ENCODE peak calls at places on chromosomes 13 and 19, in eight cellular contexts. One of them, this sample, is unnamed.

GRCh38 chr13:25752957-25753540 is 298.8 kb downstream of the SHISA2 start:
- DNase-seq in caudate nucleus: no peak
- DNase-seq in HS-27A: no peak
- DNase-seq in psoas muscle: peak; percentile 67
- DNase-seq in anterior cingulate cortex: no peak
- DNase-seq in EH: peak; percentile 63
- DNase-seq in activated T-helper 2 cell treated with anti-CD3 and anti-CD28 coated beads, Interferon-gamma antibody, Interleukin-2, Interleukin-4, amounts not matched to agents 10 μg/mL and 5 μg/mL and 100 μg/mL, durations not matched to agents 14 hours and 24 hours and 36 hours: no peak
- DNase-seq in tibial artery: peak; percentile 75
- DNase-seq in this sample: no peak

GRCh38 chr13:34037636-34038325 is 219.8 kb downstream of the RFC3 start:
- DNase-seq in caudate nucleus: no peak
- DNase-seq in HS-27A: no peak
- DNase-seq in psoas muscle: no peak
- DNase-seq in anterior cingulate cortex: no peak
- DNase-seq in EH: peak; percentile 32
- DNase-seq in activated T-helper 2 cell treated with anti-CD3 and anti-CD28 coated beads, Interferon-gamma antibody, Interleukin-2, Interleukin-4, amounts not matched to agents 10 μg/mL and 5 μg/mL and 100 μg/mL, durations not matched to agents 14 hours and 24 hours and 36 hours: no peak
- DNase-seq in tibial artery: no peak
- DNase-seq in this sample: no peak

GRCh38 chr19:29683009-29683408 is 17.7 kb downstream of the PLEKHF1 start:
- DNase-seq in caudate nucleus: peak; percentile 46
- DNase-seq in HS-27A: no peak
- DNase-seq in psoas muscle: peak; percentile 23
- DNase-seq in anterior cingulate cortex: peak; percentile 90
- DNase-seq in EH: no peak
- DNase-seq in activated T-helper 2 cell treated with anti-CD3 and anti-CD28 coated beads, Interferon-gamma antibody, Interleukin-2, Interleukin-4, amounts not matched to agents 10 μg/mL and 5 μg/mL and 100 μg/mL, durations not matched to agents 14 hours and 24 hours and 36 hours: no peak
- DNase-seq in tibial artery: no peak
- DNase-seq in this sample: peak; percentile 70

GRCh38 chr13:99971576-99972189 is at the start of gene ZIC5:
- DNase-seq in caudate nucleus: no peak
- DNase-seq in HS-27A: no peak
- DNase-seq in psoas muscle: no peak
- DNase-seq in anterior cingulate cortex: peak; percentile 80
- DNase-seq in EH: no peak
- DNase-seq in activated T-helper 2 cell treated with anti-CD3 and anti-CD28 coated beads, Interferon-gamma antibody, Interleukin-2, Interleukin-4, amounts not matched to agents 10 μg/mL and 5 μg/mL and 100 μg/mL, durations not matched to agents 14 hours and 24 hours and 36 hours: no peak
- DNase-seq in tibial artery: no peak
- DNase-seq in this sample: no peak

GRCh38 chr13:109547942-109548860 is 238.2 kb downstream of the IRS2 start:
- DNase-seq in caudate nucleus: no peak
- DNase-seq in HS-27A: no peak
- DNase-seq in psoas muscle: no peak
- DNase-seq in anterior cingulate cortex: no peak
- DNase-seq in EH: no peak
- DNase-seq in activated T-helper 2 cell treated with anti-CD3 and anti-CD28 coated beads, Interferon-gamma antibody, Interleukin-2, Interleukin-4, amounts not matched to agents 10 μg/mL and 5 μg/mL and 100 μg/mL, durations not matched to agents 14 hours and 24 hours and 36 hours: no peak
- DNase-seq in tibial artery: no peak
- DNase-seq in this sample: no peak

GRCh38 chr19:41355802-41356201 is 2.1 kb upstream of the TGFB1 start:
- DNase-seq in caudate nucleus: no peak
- DNase-seq in HS-27A: no peak
- DNase-seq in psoas muscle: no peak
- DNase-seq in anterior cingulate cortex: no peak
- DNase-seq in EH: no peak
- DNase-seq in activated T-helper 2 cell treated with anti-CD3 and anti-CD28 coated beads, Interferon-gamma antibody, Interleukin-2, Interleukin-4, amounts not matched to agents 10 μg/mL and 5 μg/mL and 100 μg/mL, durations not matched to agents 14 hours and 24 hours and 36 hours: no peak
- DNase-seq in tibial artery: no peak
- DNase-seq in this sample: no peak

GRCh38 chr19:50300814-50301606 is 28.2 kb downstream of the KCNC3 start:
- DNase-seq in caudate nucleus: no peak
- DNase-seq in HS-27A: peak; percentile 35
- DNase-seq in psoas muscle: no peak
- DNase-seq in anterior cingulate cortex: no peak
- DNase-seq in EH: peak; percentile 76
- DNase-seq in activated T-helper 2 cell treated with anti-CD3 and anti-CD28 coated beads, Interferon-gamma antibody, Interleukin-2, Interleukin-4, amounts not matched to agents 10 μg/mL and 5 μg/mL and 100 μg/mL, durations not matched to agents 14 hours and 24 hours and 36 hours: no peak
- DNase-seq in tibial artery: no peak
- DNase-seq in this sample: no peak

GRCh38 chr13:27978301-27978968 is 9.3 kb upstream of the CDX2 start:
- DNase-seq in caudate nucleus: no peak
- DNase-seq in HS-27A: no peak
- DNase-seq in psoas muscle: no peak
- DNase-seq in anterior cingulate cortex: no peak
- DNase-seq in EH: no peak
- DNase-seq in activated T-helper 2 cell treated with anti-CD3 and anti-CD28 coated beads, Interferon-gamma antibody, Interleukin-2, Interleukin-4, amounts not matched to agents 10 μg/mL and 5 μg/mL and 100 μg/mL, durations not matched to agents 14 hours and 24 hours and 36 hours: no peak
- DNase-seq in tibial artery: no peak
- DNase-seq in this sample: no peak

GRCh38 chr13:49756263-49756662 is 36.2 kb downstream of the KPNA3 start:
- DNase-seq in caudate nucleus: no peak
- DNase-seq in HS-27A: no peak
- DNase-seq in psoas muscle: no peak
- DNase-seq in anterior cingulate cortex: no peak
- DNase-seq in EH: no peak
- DNase-seq in activated T-helper 2 cell treated with anti-CD3 and anti-CD28 coated beads, Interferon-gamma antibody, Interleukin-2, Interleukin-4, amounts not matched to agents 10 μg/mL and 5 μg/mL and 100 μg/mL, durations not matched to agents 14 hours and 24 hours and 36 hours: no peak
- DNase-seq in tibial artery: no peak
- DNase-seq in this sample: no peak

GRCh38 chr19:2550431-2551171 is 74.7 kb downstream of the GADD45B start:
- DNase-seq in caudate nucleus: peak; percentile 35
- DNase-seq in HS-27A: no peak
- DNase-seq in psoas muscle: peak; percentile 90
- DNase-seq in anterior cingulate cortex: peak; percentile 64
- DNase-seq in EH: no peak
- DNase-seq in activated T-helper 2 cell treated with anti-CD3 and anti-CD28 coated beads, Interferon-gamma antibody, Interleukin-2, Interleukin-4, amounts not matched to agents 10 μg/mL and 5 μg/mL and 100 μg/mL, durations not matched to agents 14 hours and 24 hours and 36 hours: no peak
- DNase-seq in tibial artery: no peak
- DNase-seq in this sample: no peak

GRCh38 chr13:112953591-112954487 is 15.2 kb upstream of the MCF2L start:
- DNase-seq in caudate nucleus: no peak
- DNase-seq in HS-27A: no peak
- DNase-seq in psoas muscle: no peak
- DNase-seq in anterior cingulate cortex: no peak
- DNase-seq in EH: no peak
- DNase-seq in activated T-helper 2 cell treated with anti-CD3 and anti-CD28 coated beads, Interferon-gamma antibody, Interleukin-2, Interleukin-4, amounts not matched to agents 10 μg/mL and 5 μg/mL and 100 μg/mL, durations not matched to agents 14 hours and 24 hours and 36 hours: no peak
- DNase-seq in tibial artery: no peak
- DNase-seq in this sample: no peak